ENCODE peak calls at places on chromosomes 6 and 20, in eight cellular contexts. G is transverse colon; W is GM23338; V is CD8-positive, alpha-beta T cell; X is SK-N-SH; K is AG10803; D is heart right ventricle; F is WERI-Rb-1. U is an unnamed sample.
A peak's percentile ranks its signal among the peaks of the same experiment; 100 is the strongest.

GRCh38 chr20:10079964-10080363 is 45.2 kb downstream of the ANKEF1 start:
- DNase-seq in G (no peak), X (no peak), D (no peak), V (no peak), F (no peak), W (no peak), K (peak; percentile 98), U (peak; percentile 98)

GRCh38 chr20:18805881-18806280 is 7.7 kb upstream of the SCP2D1 start:
- DNase-seq in D (no peak), F (peak; percentile 61), K (peak; percentile 12), X (no peak), W (no peak), G (no peak), V (no peak), U (peak; percentile 63)

GRCh38 chr6:133894795-133895401 is 6.0 kb downstream of the TCF21 start:
- DNase-seq in W (no peak), D (peak; percentile 62), G (no peak), V (no peak), F (no peak), K (peak; percentile 60), X (no peak), U (no peak)

GRCh38 chr6:154703094-154703493 is 30.1 kb upstream of the SCAF8 start:
- DNase-seq in X (no peak), F (no peak), K (no peak), W (no peak), V (no peak), D (no peak), G (no peak), U (no peak)

GRCh38 chr6:19070520-19070919 is 683.4 kb downstream of the RNF144B start:
- DNase-seq in F (no peak), W (no peak), K (peak; percentile 0), X (no peak), G (no peak), V (no peak), D (peak; percentile 29), U (no peak)

GRCh38 chr20:24949756-24950127 is 673 bp downstream of the CST7 start:
- DNase-seq in X (no peak), D (no peak), K (no peak), W (no peak), V (no peak), F (no peak), G (no peak), U (no peak)

GRCh38 chr6:83221886-83222479 is 28.8 kb downstream of the RWDD2A start:
- DNase-seq in D (no peak), K (peak; percentile 53), F (no peak), G (no peak), V (no peak), W (peak; percentile 75), X (peak; percentile 28), U (peak; percentile 47)

GRCh38 chr6:162733489-162733888 is 5.7 kb downstream of the PACRG start:
- DNase-seq in W (peak; percentile 25), K (no peak), G (no peak), D (no peak), F (no peak), V (no peak), X (no peak), U (no peak)

GRCh38 chr20:5001174-5002076 is at the start of gene SLC23A2:
- DNase-seq in X (peak; percentile 94), G (peak; percentile 51), D (peak; percentile 35), W (peak; percentile 67), V (peak; percentile 61), F (peak; percentile 45), K (no peak), U (peak; percentile 38)

GRCh38 chr6:45422541-45423110 is 44.9 kb upstream of the SUPT3H start:
- DNase-seq in V (peak; percentile 71), D (peak; percentile 26), K (peak; percentile 62), G (peak; percentile 47), X (peak; percentile 56), W (peak; percentile 62), F (peak; percentile 36), U (peak; percentile 56)

GRCh38 chr6:1227935-1228753 is 83.8 kb upstream of the FOXQ1 start:
- DNase-seq in V (no peak), F (no peak), D (no peak), K (no peak), X (no peak), G (peak; percentile 27), W (no peak), U (peak; percentile 80)

GRCh38 chr6:6543181-6543879 is 45.2 kb upstream of the LY86 start:
- DNase-seq in G (no peak), W (no peak), V (no peak), F (no peak), K (peak; percentile 23), D (no peak), X (no peak), U (no peak)

GRCh38 chr6:15481892-15482291 is 180.9 kb downstream of the DTNBP1 start:
- DNase-seq in F (peak; percentile 46), V (no peak), X (no peak), W (no peak), D (no peak), K (no peak), G (no peak), U (peak; percentile 59)

GRCh38 chr6:167764713-167765479 is 61.8 kb upstream of the AFDN start:
- DNase-seq in W (no peak), X (no peak), K (no peak), F (no peak), D (no peak), V (no peak), G (no peak), U (no peak)

GRCh38 chr6:37628611-37629320 is 68.9 kb downstream of the MDGA1 start:
- DNase-seq in X (no peak), K (no peak), G (no peak), D (no peak), W (no peak), F (no peak), V (no peak), U (peak; percentile 38)

GRCh38 chr6:136411453-136412354 is 122.1 kb upstream of the BCLAF1 start:
- DNase-seq in F (no peak), W (no peak), G (peak; percentile 52), K (no peak), X (no peak), D (no peak), V (no peak), U (no peak)

GRCh38 chr6:3119040-3119723 is 671 bp downstream of the BPHL start:
- DNase-seq in F (no peak), X (no peak), V (no peak), G (no peak), D (no peak), K (peak; percentile 19), W (no peak), U (peak; percentile 16)

GRCh38 chr20:62777528-62777830 is 18.8 kb upstream of the MRGBP start:
- DNase-seq in V (no peak), K (no peak), G (no peak), F (no peak), X (no peak), W (no peak), D (no peak), U (no peak)
- H3K4me3 ChIP-seq in V (no peak overlapping the region), K (no peak overlapping the region), G (no peak overlapping the region), F (no peak overlapping the region), X (no peak overlapping the region), W (no peak overlapping the region), D (no peak overlapping the region), U (no peak overlapping the region)

GRCh38 chr6:161152904-161153662 is 120.8 kb downstream of the AGPAT4 start:
- DNase-seq in D (no peak), X (peak; percentile 67), V (peak; percentile 14), G (no peak), K (no peak), W (no peak), F (no peak), U (no peak)
- TF ChIP-seq CTCF in D (peak; percentile 50), X (peak; percentile 64), V (no peak), G (peak; percentile 44), K (peak; percentile 60), W (peak; percentile 51), F (peak; percentile 56), U (peak; percentile 62)

DNA sequence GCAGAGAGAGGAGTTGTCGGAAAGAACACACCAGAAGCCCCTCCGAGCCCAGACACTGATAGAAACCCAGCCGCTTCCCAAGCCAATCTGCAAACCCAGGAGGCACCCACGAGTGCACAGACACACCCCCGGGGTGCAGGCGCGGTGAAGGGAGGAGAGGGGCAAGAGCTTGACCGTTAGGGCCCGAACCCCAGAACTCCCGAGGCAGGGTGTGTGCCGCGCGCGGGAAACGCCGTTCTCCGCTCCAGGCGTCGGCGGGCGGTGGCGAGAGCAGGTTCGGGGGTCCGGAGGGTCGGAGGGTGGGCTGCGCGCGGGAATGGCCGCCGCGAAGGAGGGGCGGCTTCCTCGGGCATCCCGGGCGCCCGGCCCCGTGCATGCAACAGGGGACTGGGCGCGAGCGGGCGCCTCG is 549 bp downstream of the ELOVL2 start:
- DNase-seq in V (no peak), K (no peak), F (no peak), G (no peak), X (no peak), W (peak; percentile 44), D (no peak), U (no peak)
- H3K4me3 ChIP-seq in V (no peak overlapping the region), K (peak overlapping the region; percentile 27), F (peak overlapping the region; percentile 100), G (peak overlapping the region; percentile 41), X (peak overlapping the region; percentile 57), W (peak overlapping the region; percentile 70), D (peak overlapping the region; percentile 64), U (no peak overlapping the region)

GRCh38 chr20:62311150-62311549 is 8.4 kb downstream of the ADRM1 start:
- DNase-seq in G (no peak), D (no peak), W (no peak), K (no peak), V (no peak), F (no peak), X (no peak), U (no peak)

GRCh38 chr20:62308102-62308822 is 5.5 kb downstream of the ADRM1 start:
- DNase-seq in G (no peak), W (no peak), F (no peak), X (no peak), V (no peak), K (no peak), D (no peak), U (peak; percentile 20)

GRCh38 chr20:62310757-62311121 is 7.9 kb downstream of the ADRM1 start:
- DNase-seq in W (no peak), F (no peak), X (no peak), K (no peak), D (no peak), G (no peak), V (no peak), U (no peak)

GRCh38 chr20:62309198-62309944 is 6.6 kb downstream of the ADRM1 start:
- DNase-seq in K (no peak), V (no peak), X (no peak), D (no peak), F (no peak), W (no peak), G (no peak), U (no peak)

GRCh38 chr20:62309947-62310756 is 7.4 kb downstream of the ADRM1 start:
- DNase-seq in V (no peak), D (no peak), W (no peak), G (no peak), X (no peak), F (no peak), K (no peak), U (no peak)
- TF ChIP-seq CTCF in V (no peak), D (no peak), W (no peak), G (no peak), X (no peak), F (no peak), K (no peak), U (no peak)

U was measured in epithelial cell of esophagus.